ENCODE peak calls at places on chromosomes 4 and X, in ten cellular contexts. One of them, this sample, is unnamed.

GRCh38 chr4:13329340-13329850 is 154.7 kb downstream of the RAB28 start:
- DNase-seq in GM13976: no peak
- DNase-seq in breast epithelium: no peak
- DNase-seq in lung: no peak
- DNase-seq in progenitor cell of endocrine pancreas: no peak
- DNase-seq in A549: no peak
- DNase-seq in CD14-positive monocyte: no peak
- DNase-seq in cardiac muscle cell: no peak
- DNase-seq in epithelial cell of esophagus: no peak
- DNase-seq in kidney epithelial cell: no peak
- DNase-seq in this sample: no peak

GRCh38 chr4:112296949-112297483 is at the start of gene ALPK1:
- DNase-seq in GM13976: no peak
- DNase-seq in breast epithelium: no peak
- DNase-seq in lung: no peak
- DNase-seq in progenitor cell of endocrine pancreas: no peak
- DNase-seq in A549: peak; percentile 71
- DNase-seq in CD14-positive monocyte: no peak
- DNase-seq in cardiac muscle cell: peak; percentile 95
- DNase-seq in epithelial cell of esophagus: peak; percentile 90
- DNase-seq in kidney epithelial cell: peak; percentile 91
- DNase-seq in this sample: peak; percentile 89

GRCh38 chrX:39802354-39802753 is 295.4 kb downstream of the BCOR start:
- DNase-seq in GM13976: no peak
- DNase-seq in breast epithelium: no peak
- DNase-seq in lung: no peak
- DNase-seq in progenitor cell of endocrine pancreas: no peak
- DNase-seq in A549: no peak
- DNase-seq in CD14-positive monocyte: no peak
- DNase-seq in cardiac muscle cell: peak; percentile 17
- DNase-seq in epithelial cell of esophagus: no peak
- DNase-seq in kidney epithelial cell: no peak
- DNase-seq in this sample: no peak

GRCh38 chrX:111646515-111646914 is 34.5 kb upstream of the ALG13 start:
- DNase-seq in GM13976: no peak
- DNase-seq in breast epithelium: no peak
- DNase-seq in lung: no peak
- DNase-seq in progenitor cell of endocrine pancreas: no peak
- DNase-seq in A549: no peak
- DNase-seq in CD14-positive monocyte: no peak
- DNase-seq in cardiac muscle cell: no peak
- DNase-seq in epithelial cell of esophagus: peak; percentile 60
- DNase-seq in kidney epithelial cell: no peak
- DNase-seq in this sample: no peak

GRCh38 chrX:153600032-153600373 is 1.1 kb upstream of the CCNQ start:
- DNase-seq in GM13976: no peak
- DNase-seq in breast epithelium: no peak
- DNase-seq in lung: no peak
- DNase-seq in progenitor cell of endocrine pancreas: no peak
- DNase-seq in A549: no peak
- DNase-seq in CD14-positive monocyte: no peak
- DNase-seq in cardiac muscle cell: peak; percentile 22
- DNase-seq in epithelial cell of esophagus: peak; percentile 8
- DNase-seq in kidney epithelial cell: no peak
- DNase-seq in this sample: no peak

GRCh38 chrX:153226344-153227190 is 47.5 kb downstream of the MAGEA1 start:
- DNase-seq in GM13976: no peak
- DNase-seq in breast epithelium: no peak
- DNase-seq in lung: peak; percentile 90
- DNase-seq in progenitor cell of endocrine pancreas: no peak
- DNase-seq in A549: no peak
- DNase-seq in CD14-positive monocyte: peak; percentile 73
- DNase-seq in cardiac muscle cell: peak; percentile 69
- DNase-seq in epithelial cell of esophagus: peak; percentile 94
- DNase-seq in kidney epithelial cell: peak; percentile 47
- DNase-seq in this sample: peak; percentile 5

GRCh38 chr4:111031180-111031579 is 408.3 kb upstream of the PITX2 start:
- DNase-seq in GM13976: no peak
- DNase-seq in breast epithelium: no peak
- DNase-seq in lung: no peak
- DNase-seq in progenitor cell of endocrine pancreas: no peak
- DNase-seq in A549: no peak
- DNase-seq in CD14-positive monocyte: no peak
- DNase-seq in cardiac muscle cell: no peak
- DNase-seq in epithelial cell of esophagus: peak; percentile 56
- DNase-seq in kidney epithelial cell: no peak
- DNase-seq in this sample: peak; percentile 62

GRCh38 chrX:73581002-73581628 is 18.1 kb downstream of the CHIC1 start:
- DNase-seq in GM13976: no peak
- DNase-seq in breast epithelium: no peak
- DNase-seq in lung: no peak
- DNase-seq in progenitor cell of endocrine pancreas: no peak
- DNase-seq in A549: no peak
- DNase-seq in CD14-positive monocyte: no peak
- DNase-seq in cardiac muscle cell: no peak
- DNase-seq in epithelial cell of esophagus: no peak
- DNase-seq in kidney epithelial cell: peak; percentile 4
- DNase-seq in this sample: no peak

GRCh38 chrX:54029543-54030143 is 14.6 kb downstream of the PHF8 start:
- DNase-seq in GM13976: no peak
- DNase-seq in breast epithelium: peak; percentile 63
- DNase-seq in lung: peak; percentile 31
- DNase-seq in progenitor cell of endocrine pancreas: no peak
- DNase-seq in A549: no peak
- DNase-seq in CD14-positive monocyte: no peak
- DNase-seq in cardiac muscle cell: no peak
- DNase-seq in epithelial cell of esophagus: peak; percentile 60
- DNase-seq in kidney epithelial cell: no peak
- DNase-seq in this sample: no peak

GRCh38 chr4:108829981-108830492 is 67.2 kb upstream of the ETNPPL start:
- DNase-seq in GM13976: no peak
- DNase-seq in breast epithelium: no peak
- DNase-seq in lung: no peak
- DNase-seq in progenitor cell of endocrine pancreas: no peak
- DNase-seq in A549: no peak
- DNase-seq in CD14-positive monocyte: no peak
- DNase-seq in cardiac muscle cell: peak; percentile 27
- DNase-seq in epithelial cell of esophagus: no peak
- DNase-seq in kidney epithelial cell: no peak
- DNase-seq in this sample: no peak

GRCh38 chr4:108830509-108831244 is 67.8 kb upstream of the ETNPPL start:
- DNase-seq in GM13976: no peak
- DNase-seq in breast epithelium: no peak
- DNase-seq in lung: peak; percentile 80
- DNase-seq in progenitor cell of endocrine pancreas: no peak
- DNase-seq in A549: no peak
- DNase-seq in CD14-positive monocyte: no peak
- DNase-seq in cardiac muscle cell: peak; percentile 67
- DNase-seq in epithelial cell of esophagus: no peak
- DNase-seq in kidney epithelial cell: no peak
- DNase-seq in this sample: no peak

GRCh38 chr4:108834787-108835384 is 72.0 kb upstream of the ETNPPL start:
- DNase-seq in GM13976: peak; percentile 10
- DNase-seq in breast epithelium: no peak
- DNase-seq in lung: no peak
- DNase-seq in progenitor cell of endocrine pancreas: no peak
- DNase-seq in A549: no peak
- DNase-seq in CD14-positive monocyte: no peak
- DNase-seq in cardiac muscle cell: peak; percentile 66
- DNase-seq in epithelial cell of esophagus: peak; percentile 67
- DNase-seq in kidney epithelial cell: no peak
- DNase-seq in this sample: peak; percentile 65

GRCh38 chr4:108834167-108834566 is 71.3 kb upstream of the ETNPPL start:
- DNase-seq in GM13976: no peak
- DNase-seq in breast epithelium: no peak
- DNase-seq in lung: no peak
- DNase-seq in progenitor cell of endocrine pancreas: no peak
- DNase-seq in A549: no peak
- DNase-seq in CD14-positive monocyte: no peak
- DNase-seq in cardiac muscle cell: peak; percentile 42
- DNase-seq in epithelial cell of esophagus: peak; percentile 97
- DNase-seq in kidney epithelial cell: peak; percentile 19
- DNase-seq in this sample: peak; percentile 68

GRCh38 chr4:108833041-108833440 is 70.2 kb upstream of the ETNPPL start:
- DNase-seq in GM13976: no peak
- DNase-seq in breast epithelium: no peak
- DNase-seq in lung: no peak
- DNase-seq in progenitor cell of endocrine pancreas: no peak
- DNase-seq in A549: no peak
- DNase-seq in CD14-positive monocyte: no peak
- DNase-seq in cardiac muscle cell: peak; percentile 70
- DNase-seq in epithelial cell of esophagus: no peak
- DNase-seq in kidney epithelial cell: no peak
- DNase-seq in this sample: peak; percentile 59
- TF ChIP-seq CTCF in GM13976: no peak
- TF ChIP-seq CTCF in breast epithelium: no peak
- TF ChIP-seq CTCF in lung: no peak
- TF ChIP-seq CTCF in progenitor cell of endocrine pancreas: peak; percentile 13
- TF ChIP-seq CTCF in A549: no peak
- TF ChIP-seq CTCF in CD14-positive monocyte: no peak
- TF ChIP-seq CTCF in cardiac muscle cell: peak; percentile 40
- TF ChIP-seq CTCF in epithelial cell of esophagus: no peak
- TF ChIP-seq CTCF in kidney epithelial cell: peak; percentile 32
- TF ChIP-seq CTCF in this sample: peak; percentile 53

DNA sequence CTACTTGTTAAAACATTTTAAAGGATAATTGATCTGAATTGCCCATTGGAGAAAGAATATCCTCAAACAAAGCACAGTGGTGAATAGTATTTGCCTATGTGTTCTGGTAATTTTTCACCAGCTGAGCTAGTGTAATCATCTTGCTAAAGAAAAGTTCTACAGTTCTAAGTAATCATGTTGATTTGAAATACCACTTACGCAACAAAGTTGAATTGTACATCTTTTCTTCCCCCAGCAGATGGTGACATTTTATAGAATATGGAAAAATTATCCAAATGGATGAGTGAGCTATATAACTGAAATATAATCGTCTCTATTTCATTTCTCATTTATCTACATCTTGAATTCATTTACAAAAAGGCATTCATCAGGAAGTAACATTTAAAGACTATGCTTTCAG is 9.7 kb upstream of the ZNF674 start:
- DNase-seq in GM13976: no peak
- DNase-seq in breast epithelium: no peak
- DNase-seq in lung: no peak
- DNase-seq in progenitor cell of endocrine pancreas: no peak
- DNase-seq in A549: no peak
- DNase-seq in CD14-positive monocyte: no peak
- DNase-seq in cardiac muscle cell: peak; percentile 57
- DNase-seq in epithelial cell of esophagus: peak; percentile 47
- DNase-seq in kidney epithelial cell: no peak
- DNase-seq in this sample: peak; percentile 35
- TF ChIP-seq CTCF in GM13976: no peak
- TF ChIP-seq CTCF in breast epithelium: no peak
- TF ChIP-seq CTCF in lung: no peak
- TF ChIP-seq CTCF in progenitor cell of endocrine pancreas: no peak
- TF ChIP-seq CTCF in A549: peak; percentile 58
- TF ChIP-seq CTCF in CD14-positive monocyte: peak; percentile 54
- TF ChIP-seq CTCF in cardiac muscle cell: peak; percentile 27
- TF ChIP-seq CTCF in epithelial cell of esophagus: peak; percentile 12
- TF ChIP-seq CTCF in kidney epithelial cell: no peak
- TF ChIP-seq CTCF in this sample: peak; percentile 66

GRCh38 chrX:26442340-26442739 is 226.4 kb downstream of the MAGEB5 start:
- DNase-seq in GM13976: no peak
- DNase-seq in breast epithelium: no peak
- DNase-seq in lung: no peak
- DNase-seq in progenitor cell of endocrine pancreas: no peak
- DNase-seq in A549: no peak
- DNase-seq in CD14-positive monocyte: no peak
- DNase-seq in cardiac muscle cell: peak; percentile 3
- DNase-seq in epithelial cell of esophagus: peak; percentile 18
- DNase-seq in kidney epithelial cell: no peak
- DNase-seq in this sample: no peak
- TF ChIP-seq CTCF in GM13976: peak; percentile 17
- TF ChIP-seq CTCF in breast epithelium: no peak
- TF ChIP-seq CTCF in lung: no peak
- TF ChIP-seq CTCF in progenitor cell of endocrine pancreas: peak; percentile 71
- TF ChIP-seq CTCF in A549: no peak
- TF ChIP-seq CTCF in CD14-positive monocyte: no peak
- TF ChIP-seq CTCF in cardiac muscle cell: peak; percentile 11
- TF ChIP-seq CTCF in epithelial cell of esophagus: peak; percentile 47
- TF ChIP-seq CTCF in kidney epithelial cell: peak; percentile 64
- TF ChIP-seq CTCF in this sample: no peak

GRCh38 chr4:168711197-168712120 is 214.6 kb downstream of the PALLD start:
- DNase-seq in GM13976: no peak
- DNase-seq in breast epithelium: no peak
- DNase-seq in lung: no peak
- DNase-seq in progenitor cell of endocrine pancreas: no peak
- DNase-seq in A549: no peak
- DNase-seq in CD14-positive monocyte: no peak
- DNase-seq in cardiac muscle cell: peak; percentile 74
- DNase-seq in epithelial cell of esophagus: peak; percentile 48
- DNase-seq in kidney epithelial cell: no peak
- DNase-seq in this sample: no peak

GRCh38 chr4:168712316-168712855 is 215.5 kb downstream of the PALLD start:
- DNase-seq in GM13976: no peak
- DNase-seq in breast epithelium: no peak
- DNase-seq in lung: no peak
- DNase-seq in progenitor cell of endocrine pancreas: no peak
- DNase-seq in A549: no peak
- DNase-seq in CD14-positive monocyte: no peak
- DNase-seq in cardiac muscle cell: no peak
- DNase-seq in epithelial cell of esophagus: no peak
- DNase-seq in kidney epithelial cell: no peak
- DNase-seq in this sample: no peak

GRCh38 chr4:168708108-168708507 is 211.3 kb downstream of the PALLD start:
- DNase-seq in GM13976: no peak
- DNase-seq in breast epithelium: no peak
- DNase-seq in lung: no peak
- DNase-seq in progenitor cell of endocrine pancreas: no peak
- DNase-seq in A549: no peak
- DNase-seq in CD14-positive monocyte: no peak
- DNase-seq in cardiac muscle cell: no peak
- DNase-seq in epithelial cell of esophagus: peak; percentile 20
- DNase-seq in kidney epithelial cell: no peak
- DNase-seq in this sample: no peak

GRCh38 chr4:168713193-168713592 is 216.3 kb downstream of the PALLD start:
- DNase-seq in GM13976: no peak
- DNase-seq in breast epithelium: no peak
- DNase-seq in lung: no peak
- DNase-seq in progenitor cell of endocrine pancreas: no peak
- DNase-seq in A549: no peak
- DNase-seq in CD14-positive monocyte: no peak
- DNase-seq in cardiac muscle cell: no peak
- DNase-seq in epithelial cell of esophagus: no peak
- DNase-seq in kidney epithelial cell: no peak
- DNase-seq in this sample: no peak

DNA sequence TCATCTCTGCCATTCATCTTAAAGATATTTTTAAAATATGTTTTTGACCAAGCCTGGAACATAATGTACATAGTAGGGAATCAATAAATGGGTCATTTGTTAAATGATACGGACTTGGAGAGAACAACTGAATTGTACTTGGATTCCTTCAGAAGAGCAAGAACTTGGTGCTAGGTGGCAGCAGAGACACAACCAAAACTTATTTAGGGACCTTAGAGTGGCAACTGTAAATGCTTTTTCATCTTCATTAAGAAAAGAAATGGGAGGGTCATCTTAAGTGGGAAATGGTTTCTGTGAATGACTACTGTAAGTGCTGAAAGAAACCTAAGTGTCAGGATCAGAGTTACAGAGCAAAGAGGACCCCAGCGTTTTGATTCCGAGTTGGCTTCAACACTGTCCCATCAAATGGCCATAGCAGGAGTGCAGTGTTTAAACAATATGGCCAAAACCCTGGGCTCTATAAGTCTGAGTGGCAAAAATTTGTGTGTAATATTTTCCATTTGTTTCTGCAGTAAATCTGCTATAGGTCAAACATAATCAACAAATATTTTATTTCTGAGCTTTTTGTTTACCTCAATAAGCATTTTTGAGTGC is 213.6 kb downstream of the PALLD start:
- DNase-seq in GM13976: no peak
- DNase-seq in breast epithelium: no peak
- DNase-seq in lung: no peak
- DNase-seq in progenitor cell of endocrine pancreas: no peak
- DNase-seq in A549: peak; percentile 19
- DNase-seq in CD14-positive monocyte: no peak
- DNase-seq in cardiac muscle cell: peak; percentile 80
- DNase-seq in epithelial cell of esophagus: peak; percentile 71
- DNase-seq in kidney epithelial cell: no peak
- DNase-seq in this sample: peak; percentile 54
- TF ChIP-seq CTCF in GM13976: peak; percentile 25
- TF ChIP-seq CTCF in breast epithelium: peak; percentile 67
- TF ChIP-seq CTCF in lung: peak; percentile 38
- TF ChIP-seq CTCF in progenitor cell of endocrine pancreas: peak; percentile 44
- TF ChIP-seq CTCF in A549: peak; percentile 56
- TF ChIP-seq CTCF in CD14-positive monocyte: peak; percentile 71
- TF ChIP-seq CTCF in cardiac muscle cell: peak; percentile 64
- TF ChIP-seq CTCF in epithelial cell of esophagus: peak; percentile 73
- TF ChIP-seq CTCF in kidney epithelial cell: peak; percentile 58
- TF ChIP-seq CTCF in this sample: peak; percentile 78

This sample was measured in HFFc6.